ENCODE peak calls at places on chromosomes 4 and X, in five cellular contexts. P, W, T, R and O are unnamed samples. For H3K4me1 and H3K27me3, the result is how much of the 10 kb centered on the place peaks cover.

GRCh38 chrX:44071847-44072545 is 98.8 kb upstream of the NDP start:
- DNase-seq in W (peak), P (no peak), T (peak), R (no peak), O (no peak)

GRCh38 chrX:39630344-39630743 is 467.4 kb downstream of the BCOR start:
- DNase-seq in R (no peak), P (no peak), T (no peak), W (no peak), O (no peak)

GRCh38 chr4:33073811-33074210 is 2353.6 kb downstream of the PCDH7 start:
- DNase-seq in T (peak), P (no peak), R (no peak), W (no peak), O (no peak)

GRCh38 chr4:104524591-104524990 is 29.9 kb upstream of the CXXC4 start:
- DNase-seq in R (no peak), T (peak), P (no peak), W (no peak), O (no peak)

GRCh38 chr4:177461606-177462005 is 19.4 kb upstream of the AGA start:
- DNase-seq in P (no peak), T (peak), R (no peak), W (no peak), O (no peak)

GRCh38 chr4:156977435-156978160 is 6.0 kb upstream of the PDGFC start:
- DNase-seq in T (peak), R (no peak), P (no peak), W (no peak), O (no peak)

GRCh38 chrX:48511561-48511960 is 2.8 kb downstream of the PORCN start:
- DNase-seq in T (no peak), P (no peak), R (no peak), W (no peak), O (no peak)

GRCh38 chrX:69036674-69037573 is 128.3 kb downstream of the PJA1 start:
- DNase-seq in P (no peak), R (no peak), T (no peak), W (no peak), O (no peak)

GRCh38 chrX:11367609-11368430 is 74.6 kb downstream of the AMELX start:
- DNase-seq in R (no peak), W (no peak), P (no peak), T (peak), O (no peak)

GRCh38 chrX:40947276-40947675 is 138.0 kb upstream of the USP9X start:
- DNase-seq in W (no peak), P (no peak), R (no peak), T (peak), O (no peak)

GRCh38 chr4:54958236-54958635 is 167.2 kb downstream of the KDR start:
- DNase-seq in R (no peak), T (peak), P (no peak), W (no peak), O (no peak)

GRCh38 chr4:85244638-85245037 is 230.3 kb upstream of the ARHGAP24 start:
- DNase-seq in R (no peak), W (no peak), P (no peak), T (no peak), O (no peak)

GRCh38 chr4:8198906-8199593 is at the start of gene SH3TC1:
- DNase-seq in P (peak), R (peak), T (peak), W (peak), O (peak)

GRCh38 chr4:8195841-8196460 is 3.1 kb upstream of the SH3TC1 start:
- DNase-seq in P (no peak), T (no peak), R (no peak), W (no peak), O (no peak)

GRCh38 chr4:8198206-8198905 is 734 bp upstream of the SH3TC1 start:
- DNase-seq in P (peak), W (no peak), R (no peak), T (no peak), O (no peak)

GRCh38 chr4:8195431-8195830 is 3.7 kb upstream of the SH3TC1 start:
- DNase-seq in T (no peak), P (no peak), W (no peak), R (no peak), O (no peak)

DNA sequence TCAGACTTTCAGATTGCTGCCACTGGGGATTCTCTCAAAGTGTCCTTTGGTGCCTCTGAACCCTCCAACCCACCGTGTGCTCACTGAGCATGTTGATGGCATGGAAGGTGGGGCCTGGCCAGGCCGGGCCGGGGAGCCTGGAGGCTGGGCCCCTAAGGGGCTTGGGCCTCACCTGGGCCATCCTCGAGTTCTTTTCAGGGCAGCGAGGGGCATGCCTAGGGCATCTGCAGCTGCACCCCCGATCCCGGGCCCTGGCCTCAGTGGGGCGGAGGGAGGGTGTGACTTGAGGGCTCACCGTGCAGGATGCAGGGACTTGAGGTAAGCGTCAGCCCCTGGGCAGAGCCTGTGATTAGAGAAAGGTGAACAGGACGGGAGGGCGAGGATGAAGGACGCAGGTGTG is 1.6 kb upstream of the SH3TC1 start:
- DNase-seq in T (no peak), R (no peak), W (no peak), P (no peak), O (no peak)
- H3K4me1 ChIP-seq in T (under half), R (half or more), W (under half), P (under half), O (under half)

GRCh38 chrX:97743014-97743413 is 859.3 kb downstream of the RPA4 start:
- DNase-seq in W (no peak), R (no peak), T (no peak), P (no peak), O (no peak)
- TF ChIP-seq CTCF in W (peak), R (no peak), T (no peak), P (peak), O (no peak)

GRCh38 chrX:24703185-24703494 is 9.4 kb downstream of the POLA1 start:
- DNase-seq in T (no peak), R (no peak), P (no peak), W (no peak), O (no peak)

GRCh38 chrX:24702362-24703184 is 8.9 kb downstream of the POLA1 start:
- DNase-seq in W (no peak), R (no peak), T (no peak), P (peak), O (no peak)
- H3K27me3 ChIP-seq in W (under half), R (under half), T (under half), P (under half), O (under half)

GRCh38 chr4:186701788-186702187 is 21.9 kb downstream of the FAT1 start:
- DNase-seq in R (no peak), W (no peak), T (no peak), P (no peak), O (no peak)

GRCh38 chr4:186699881-186700397 is 23.7 kb downstream of the FAT1 start:
- DNase-seq in P (no peak), R (no peak), T (no peak), W (no peak), O (peak)

GRCh38 chr4:186699298-186699697 is 24.4 kb downstream of the FAT1 start:
- DNase-seq in P (no peak), T (peak), W (no peak), R (no peak), O (no peak)

GRCh38 chr4:186701273-186701672 is 22.4 kb downstream of the FAT1 start:
- DNase-seq in T (peak), R (peak), P (no peak), W (no peak), O (peak)

DNA sequence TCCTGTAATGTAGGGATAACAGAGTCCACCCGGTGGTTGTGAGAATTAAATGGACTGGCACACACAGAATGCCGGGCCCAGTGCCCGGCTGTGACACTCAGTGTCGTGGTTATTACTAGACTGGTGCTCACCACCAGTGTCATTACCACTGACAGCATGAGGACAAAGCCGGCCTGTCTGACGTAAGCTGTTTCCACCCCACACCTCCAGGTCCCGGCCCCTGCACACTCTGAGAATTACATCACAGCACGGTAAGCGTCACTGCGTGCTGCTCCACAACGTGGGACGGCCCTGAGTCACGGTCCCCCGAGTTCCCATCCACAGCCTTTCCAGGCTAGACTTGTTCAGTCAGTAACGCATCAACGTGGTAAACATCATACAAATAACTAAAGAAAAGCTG is 22.9 kb downstream of the FAT1 start:
- DNase-seq in R (peak), W (no peak), T (peak), P (no peak), O (peak)
- H3K4me1 ChIP-seq in R (half or more), W (under half), T (under half), P (under half), O (half or more)

DNA sequence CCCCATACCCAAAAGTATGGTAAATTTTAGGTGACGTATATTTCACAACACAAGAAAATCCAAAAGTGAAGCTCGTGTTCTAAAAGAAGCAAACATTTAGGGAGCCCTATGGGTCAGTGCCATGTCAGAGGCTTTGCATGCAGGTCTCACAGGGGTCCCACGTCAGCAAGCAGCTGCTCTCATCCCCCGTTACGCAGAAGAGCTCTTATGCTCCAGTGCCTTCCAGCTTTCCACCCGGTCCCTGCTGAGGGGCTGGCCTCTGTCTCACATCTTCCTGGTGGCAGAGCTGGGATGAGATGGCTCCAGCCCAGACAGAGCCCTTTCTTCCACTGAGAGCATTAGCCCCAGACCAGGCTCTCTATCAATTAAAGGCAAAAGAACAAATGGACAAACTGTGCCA is 82.0 kb downstream of the IRF2 start:
- DNase-seq in T (no peak), R (no peak), P (no peak), W (no peak), O (no peak)
- TF ChIP-seq CTCF in T (no peak), R (no peak), P (no peak), W (no peak), O (no peak)

DNA sequence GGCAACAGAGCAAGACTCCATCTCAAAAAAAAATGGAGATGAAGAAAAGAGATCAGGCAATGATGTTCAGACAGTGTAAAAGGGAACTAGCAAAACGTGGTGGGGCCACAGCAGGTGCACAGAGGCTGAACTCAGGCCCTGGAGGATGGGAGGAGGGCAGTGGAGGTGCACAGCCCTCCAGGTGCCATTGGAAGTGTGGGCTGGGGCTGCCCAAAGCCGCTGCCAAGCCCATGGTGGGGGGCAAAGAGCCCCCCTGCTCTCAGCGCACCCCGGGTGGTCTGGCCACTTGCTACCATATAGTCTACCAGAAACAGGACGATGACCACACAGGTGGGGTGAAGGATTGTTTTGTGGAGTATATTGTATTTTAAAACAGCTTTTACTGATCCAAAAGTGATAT is 7.1 kb downstream of the TMEM271 start:
- DNase-seq in P (no peak), T (no peak), R (no peak), W (no peak), O (no peak)
- H3K27me3 ChIP-seq in P (under half), T (under half), R (half or more), W (under half), O (under half)

DNA sequence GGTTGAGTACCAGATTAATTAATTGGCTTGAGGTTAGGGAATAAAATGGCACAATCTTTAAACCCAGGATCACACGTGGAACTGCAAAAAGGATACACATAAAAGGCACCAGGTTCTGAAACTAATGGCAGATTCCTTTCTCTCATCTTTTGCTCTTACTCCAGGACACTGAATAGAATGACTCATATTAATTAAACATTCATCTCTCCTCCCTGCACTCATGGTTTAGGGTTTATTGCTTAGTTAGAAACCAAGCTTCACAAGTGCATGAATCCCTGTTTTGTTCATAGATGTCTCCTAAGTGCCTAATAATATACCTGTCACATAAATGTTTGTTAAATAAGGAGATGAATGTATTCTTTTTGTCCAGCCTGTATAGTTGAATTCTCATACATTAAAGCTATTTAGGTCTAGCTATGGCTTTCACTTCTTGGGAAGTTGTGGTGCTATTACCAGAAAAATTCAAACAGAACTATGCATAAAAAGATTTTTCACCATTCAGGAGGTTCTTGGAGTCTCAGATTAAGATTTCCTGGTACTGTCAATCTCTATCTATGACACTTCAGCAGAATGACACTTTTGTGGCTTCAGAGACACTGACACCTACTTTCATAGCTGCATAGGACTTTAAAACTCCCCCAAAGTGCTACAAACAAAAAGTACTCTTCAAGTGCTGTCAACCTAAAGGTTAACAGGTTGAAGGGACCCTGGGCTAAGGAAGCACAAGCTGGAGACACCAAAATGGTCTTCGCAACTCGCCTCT is 7.4 kb downstream of the CORIN start:
- DNase-seq in R (no peak), P (no peak), T (no peak), W (no peak), O (no peak)
- H3K4me1 ChIP-seq in R (under half), P (under half), T (under half), W (under half), O (under half)